ENCODE peak calls at places on chromosomes 13 and 19, in five cellular contexts. Z is right lobe of liver; H is cardiac muscle cell; W is aorta; Y is CD4-positive, CD25-positive, alpha-beta regulatory T cell. J is an unnamed sample.

GRCh38 chr13:26502826-26503225 is 54.7 kb upstream of the WASF3 start:
- DNase-seq in Z (no peak), H (peak; percentile 80), W (no peak), Y (no peak), J (peak; percentile 44)

GRCh38 chr19:15323496-15324235 is 8.7 kb downstream of the BRD4 start:
- DNase-seq in Z (peak; percentile 56), H (peak; percentile 74), W (peak; percentile 77), Y (no peak), J (peak; percentile 76)

GRCh38 chr19:39167461-39168257 is 29.1 kb upstream of the NCCRP1 start:
- DNase-seq in Z (no peak), H (no peak), W (no peak), Y (no peak), J (no peak)

GRCh38 chr13:46180393-46180792 is 1.6 kb downstream of the LCP1 start:
- DNase-seq in Z (no peak), H (no peak), W (no peak), Y (no peak), J (no peak)

GRCh38 chr19:50005428-50005827 is 19.7 kb downstream of the VRK3 start:
- DNase-seq in Z (no peak), H (no peak), W (no peak), Y (no peak), J (no peak)

GRCh38 chr19:37466277-37466797 is 907 bp downstream of the ZNF569 start:
- DNase-seq in Z (no peak), H (no peak), W (no peak), Y (no peak), J (no peak)

GRCh38 chr19:2540646-2541454 is 64.9 kb downstream of the GADD45B start:
- DNase-seq in Z (peak; percentile 87), H (peak; percentile 99), W (peak; percentile 92), Y (no peak), J (peak; percentile 95)

GRCh38 chr13:101579291-101579802 is 126.9 kb downstream of the ITGBL1 start:
- DNase-seq in Z (no peak), H (peak; percentile 25), W (no peak), Y (no peak), J (no peak)

GRCh38 chr13:100138859-100139491 is 50.1 kb downstream of the PCCA start:
- DNase-seq in Z (no peak), H (no peak), W (no peak), Y (no peak), J (no peak)

GRCh38 chr19:12261554-12261953 is 33.1 kb downstream of the ZNF44 start:
- DNase-seq in Z (no peak), H (no peak), W (no peak), Y (no peak), J (no peak)

GRCh38 chr13:112000888-112001287 is 66.1 kb upstream of the SOX1 start:
- DNase-seq in Z (no peak), H (no peak), W (no peak), Y (no peak), J (no peak)

GRCh38 chr19:41353466-41354342 is at the start of gene TGFB1:
- DNase-seq in Z (peak; percentile 84), H (peak; percentile 95), W (peak; percentile 96), Y (peak; percentile 93), J (peak; percentile 91)

GRCh38 chr19:18587962-18588610 is 512 bp upstream of the REX1BD start:
- DNase-seq in Z (no peak), H (no peak), W (no peak), Y (no peak), J (no peak)

GRCh38 chr13:34547929-34548328 is 394.1 kb upstream of the NBEA start:
- DNase-seq in Z (no peak), H (no peak), W (no peak), Y (no peak), J (no peak)

GRCh38 chr13:94252209-94252608 is 227.3 kb downstream of the DCT start:
- DNase-seq in Z (no peak), H (no peak), W (no peak), Y (no peak), J (no peak)

GRCh38 chr13:40064154-40064713 is 408.8 kb downstream of the COG6 start:
- DNase-seq in Z (no peak), H (no peak), W (no peak), Y (no peak), J (no peak)

GRCh38 chr13:68009546-68009945 is 779.4 kb upstream of the PCDH9 start:
- DNase-seq in Z (no peak), H (no peak), W (no peak), Y (no peak), J (no peak)

GRCh38 chr19:58356236-58356970 is 3.1 kb upstream of the A1BG start:
- DNase-seq in Z (no peak), H (peak; percentile 65), W (no peak), Y (no peak), J (no peak)

GRCh38 chr19:7395793-7396192 is 47.1 kb downstream of the ARHGEF18 start:
- DNase-seq in Z (no peak), H (peak; percentile 8), W (no peak), Y (no peak), J (no peak)

GRCh38 chr13:102035969-102036368 is 365.9 kb downstream of the FGF14 start:
- DNase-seq in Z (no peak), H (no peak), W (no peak), Y (no peak), J (no peak)

GRCh38 chr13:93775507-93776108 is 549.0 kb downstream of the GPC6 start:
- DNase-seq in Z (no peak), H (peak; percentile 67), W (no peak), Y (no peak), J (no peak)

GRCh38 chr13:40492511-40492910 is 173.9 kb downstream of the FOXO1 start:
- DNase-seq in Z (no peak), H (no peak), W (no peak), Y (no peak), J (no peak)

GRCh38 chr13:33785384-33785783 is 32.6 kb upstream of the RFC3 start:
- DNase-seq in Z (no peak), H (no peak), W (no peak), Y (no peak), J (no peak)

GRCh38 chr19:8609210-8610040 is 1.1 kb downstream of the ADAMTS10 start:
- DNase-seq in Z (peak; percentile 68), H (peak; percentile 76), W (peak; percentile 90), Y (no peak), J (peak; percentile 73)

GRCh38 chr13:94860981-94861407 is 148.6 kb upstream of the SOX21 start:
- DNase-seq in Z (no peak), H (peak; percentile 30), W (no peak), Y (no peak), J (no peak)

GRCh38 chr19:37928527-37929286 is 21.7 kb downstream of the SIPA1L3 start:
- DNase-seq in Z (peak; percentile 63), H (no peak), W (no peak), Y (no peak), J (no peak)

GRCh38 chr19:623974-624373 is 9.4 kb downstream of the POLRMT start:
- DNase-seq in Z (no peak), H (peak; percentile 76), W (no peak), Y (no peak), J (no peak)
- H3K27ac ChIP-seq in Z (no peak overlapping the region), H (no peak overlapping the region), W (no peak overlapping the region), Y (no peak overlapping the region), J (peak overlapping the region; percentile 16)

GRCh38 chr13:98490195-98490771 is 86.6 kb downstream of the STK24 start:
- DNase-seq in Z (no peak), H (no peak), W (no peak), Y (no peak), J (no peak)
- H3K4me1 ChIP-seq in Z (peaks cover 54% of the 10 kb centered on the region), H (peaks cover 46% of the 10 kb centered on the region), W (no peaks in the 10 kb centered on the region), Y (peaks cover 53% of the 10 kb centered on the region), J (peaks cover 34% of the 10 kb centered on the region)

GRCh38 chr13:110000534-110001345 is 214.4 kb upstream of the IRS2 start:
- DNase-seq in Z (no peak), H (no peak), W (no peak), Y (no peak), J (no peak)
- H3K27ac ChIP-seq in Z (no peak overlapping the region), H (no peak overlapping the region), W (no peak overlapping the region), Y (no peak overlapping the region), J (no peak overlapping the region)

GRCh38 chr19:4374451-4375163 is 25.7 kb downstream of the SH3GL1 start:
- DNase-seq in Z (peak; percentile 60), H (peak; percentile 84), W (peak; percentile 90), Y (no peak), J (peak; percentile 92)

GRCh38 chr19:4372630-4373367 is 27.5 kb downstream of the SH3GL1 start:
- DNase-seq in Z (no peak), H (no peak), W (no peak), Y (no peak), J (peak; percentile 22)

GRCh38 chr19:4375164-4375619 is 25.2 kb downstream of the SH3GL1 start:
- DNase-seq in Z (peak; percentile 48), H (no peak), W (peak; percentile 56), Y (no peak), J (peak; percentile 38)

GRCh38 chr19:4371898-4372629 is 28.3 kb downstream of the SH3GL1 start:
- DNase-seq in Z (no peak), H (no peak), W (no peak), Y (no peak), J (peak; percentile 14)

DNA sequence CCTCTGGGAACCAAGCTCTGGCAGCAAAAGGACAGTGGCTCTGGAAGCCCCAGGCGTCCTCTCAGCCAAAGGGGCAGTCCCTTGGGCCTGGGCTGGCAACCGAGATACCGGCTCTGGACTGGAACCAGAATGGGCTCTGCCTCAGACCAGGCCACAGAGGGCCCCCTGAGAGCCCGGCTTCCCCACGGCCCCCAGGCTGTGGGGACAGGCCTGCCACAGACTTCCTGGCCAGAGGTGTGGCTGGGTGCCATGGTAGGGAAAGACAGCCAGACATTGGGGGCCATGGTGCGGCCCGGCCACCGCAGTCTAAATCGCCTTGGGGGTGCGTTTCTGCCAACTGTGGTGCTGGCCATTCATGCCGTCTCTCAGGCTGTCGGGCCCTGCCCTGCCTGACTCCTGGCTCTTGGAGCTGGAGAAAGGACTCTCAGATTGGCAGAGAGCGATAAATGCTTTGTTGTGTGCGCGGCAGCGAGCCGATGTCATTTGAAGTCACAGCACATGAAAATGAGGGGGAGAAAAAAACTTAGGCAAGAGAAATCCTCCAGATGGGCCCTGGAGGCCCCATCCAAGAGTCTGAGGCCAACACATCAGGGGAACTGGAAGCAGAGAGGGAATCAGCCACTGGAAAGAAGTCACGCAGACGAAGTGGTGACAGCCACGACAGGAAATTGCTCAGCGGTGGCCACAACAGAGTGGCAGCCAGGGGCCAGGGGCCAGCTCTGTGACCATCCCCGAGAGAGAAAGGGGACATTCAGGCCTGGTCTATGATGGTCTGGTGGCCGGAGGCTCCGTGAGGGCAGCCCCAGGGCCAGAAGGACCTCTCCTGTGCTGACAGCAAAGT is 26.5 kb downstream of the SH3GL1 start:
- DNase-seq in Z (peak; percentile 68), H (peak; percentile 43), W (peak; percentile 77), Y (no peak), J (peak; percentile 83)
- H3K4me1 ChIP-seq in Z (peaks cover 41% of the 10 kb centered on the region), H (peaks cover 31% of the 10 kb centered on the region), W (peaks cover 6% of the 10 kb centered on the region), Y (peaks cover 69% of the 10 kb centered on the region), J (peaks cover 98% of the 10 kb centered on the region)

J was measured in psoas muscle.